ENCODE peak calls at places on chromosomes 16 and 17, in nine cellular contexts. M, F, C, A, N, P, O, X and J are unnamed samples.

GRCh38 chr16:11583171-11583570 is 3.5 kb downstream of the LITAF start:
- DNase-seq in M (no peak), F (no peak), C (no peak), A (no peak), N (no peak), P (peak), O (no peak), X (no peak), J (no peak)

GRCh38 chr16:56547120-56547948 is 17.5 kb upstream of the MT4 start:
- DNase-seq in M (peak), F (no peak), C (no peak), A (peak), N (no peak), P (no peak), O (no peak), X (no peak), J (peak)

GRCh38 chr17:4908711-4909496 is 6.0 kb upstream of the CHRNE start:
- DNase-seq in M (peak), F (peak), C (peak), A (peak), N (peak), P (peak), O (peak), X (peak), J (peak)

GRCh38 chr16:69486272-69486671 is 61.9 kb downstream of the CYB5B start:
- DNase-seq in M (no peak), F (no peak), C (no peak), A (no peak), N (no peak), P (no peak), O (no peak), X (no peak), J (no peak)

GRCh38 chr16:5455110-5455509 is 357.5 kb upstream of the EEF2KMT start:
- DNase-seq in M (no peak), F (no peak), C (no peak), A (no peak), N (no peak), P (no peak), O (no peak), X (no peak), J (no peak)

GRCh38 chr17:63881935-63882601 is at the start of gene GH2:
- DNase-seq in M (no peak), F (no peak), C (no peak), A (peak), N (no peak), P (no peak), O (peak), X (no peak), J (peak)

GRCh38 chr16:48813485-48813884 is 203.5 kb upstream of the N4BP1 start:
- DNase-seq in M (no peak), F (no peak), C (no peak), A (no peak), N (no peak), P (no peak), O (no peak), X (no peak), J (no peak)

GRCh38 chr17:80586464-80587228 is 42.0 kb downstream of the RPTOR start:
- DNase-seq in M (no peak), F (no peak), C (no peak), A (no peak), N (no peak), P (no peak), O (peak), X (no peak), J (no peak)